ENCODE peak calls at places on chromosomes 2 and 18, in seven cellular contexts. B is stomach, T is K562, U is GM12878, W is transverse colon, V is esophagus muscularis mucosa, E is upper lobe of left lung. I is an unnamed sample.

GRCh38 chr2:230774348-230774951 is 61.8 kb downstream of the CAB39 start:
- DNase-seq in B (no peak), T (peak; percentile 27), U (no peak), W (no peak), V (no peak), E (no peak), I (no peak)

GRCh38 chr2:62447411-62447810 is 58.6 kb downstream of the TMEM17 start:
- DNase-seq in B (no peak), T (no peak), U (no peak), W (no peak), V (no peak), E (no peak), I (no peak)

GRCh38 chr2:3148716-3149115 is 228.9 kb downstream of the EIPR1 start:
- DNase-seq in B (no peak), T (no peak), U (no peak), W (no peak), V (no peak), E (no peak), I (no peak)

GRCh38 chr18:8982416-8983183 is 119.9 kb upstream of the NDUFV2 start:
- DNase-seq in B (peak; percentile 67), T (peak; percentile 40), U (no peak), W (peak; percentile 30), V (no peak), E (peak; percentile 43), I (no peak)

GRCh38 chr2:159614534-159615186 is 1.7 kb downstream of the BAZ2B start:
- DNase-seq in B (no peak), T (no peak), U (no peak), W (no peak), V (no peak), E (no peak), I (no peak)

GRCh38 chr2:239160226-239161143 is 240.3 kb downstream of the HDAC4 start:
- DNase-seq in B (peak; percentile 20), T (no peak), U (no peak), W (peak; percentile 1), V (no peak), E (peak; percentile 16), I (peak; percentile 56)

GRCh38 chr2:147547425-147547824 is 297.4 kb upstream of the ACVR2A start:
- DNase-seq in B (no peak), T (no peak), U (no peak), W (no peak), V (no peak), E (no peak), I (no peak)

GRCh38 chr2:44707945-44708645 is 233.4 kb upstream of the SIX3 start:
- DNase-seq in B (no peak), T (no peak), U (peak; percentile 25), W (no peak), V (no peak), E (no peak), I (no peak)

GRCh38 chr2:51612387-51612786 is 580.5 kb upstream of the NRXN1 start:
- DNase-seq in B (no peak), T (no peak), U (no peak), W (no peak), V (no peak), E (no peak), I (no peak)

GRCh38 chr18:45197526-45197970 is 417.7 kb upstream of the SLC14A2 start:
- DNase-seq in B (no peak), T (no peak), U (peak; percentile 88), W (no peak), V (no peak), E (no peak), I (no peak)

GRCh38 chr2:104755026-104755856 is 98.7 kb upstream of the POU3F3 start:
- DNase-seq in B (no peak), T (no peak), U (no peak), W (no peak), V (peak; percentile 86), E (no peak), I (no peak)

GRCh38 chr2:108377815-108378630 is at the start of gene SULT1C4:
- DNase-seq in B (no peak), T (no peak), U (no peak), W (peak; percentile 12), V (no peak), E (peak; percentile 60), I (no peak)

GRCh38 chr2:204849887-204850286 is 304.6 kb downstream of the PARD3B start:
- DNase-seq in B (no peak), T (no peak), U (no peak), W (no peak), V (no peak), E (no peak), I (no peak)

GRCh38 chr2:4862031-4862430 is 830.2 kb upstream of the SOX11 start:
- DNase-seq in B (no peak), T (no peak), U (no peak), W (no peak), V (no peak), E (no peak), I (no peak)

GRCh38 chr2:232988444-232988843 is 24.6 kb downstream of the NGEF start:
- DNase-seq in B (peak; percentile 68), T (no peak), U (no peak), W (peak; percentile 80), V (no peak), E (no peak), I (peak; percentile 59)

GRCh38 chr2:240462073-240462703 is 26.7 kb downstream of the GPC1 start:
- DNase-seq in B (no peak), T (no peak), U (no peak), W (peak; percentile 6), V (no peak), E (no peak), I (peak; percentile 74)

GRCh38 chr2:193409951-193410350 is 1215.2 kb upstream of the TMEFF2 start:
- DNase-seq in B (no peak), T (no peak), U (no peak), W (no peak), V (no peak), E (no peak), I (no peak)

GRCh38 chr2:152790883-152791282 is 72.5 kb downstream of the ARL6IP6 start:
- DNase-seq in B (no peak), T (no peak), U (no peak), W (no peak), V (no peak), E (no peak), I (no peak)

GRCh38 chr2:156155319-156155718 is 177.2 kb downstream of the NR4A2 start:
- DNase-seq in B (no peak), T (no peak), U (no peak), W (no peak), V (no peak), E (no peak), I (no peak)

GRCh38 chr2:112449854-112450253 is 16.4 kb upstream of the RGPD8 start:
- DNase-seq in B (no peak), T (no peak), U (no peak), W (no peak), V (peak; percentile 8), E (no peak), I (no peak)

GRCh38 chr2:218003994-218004419 is 1.2 kb upstream of the TNS1 start:
- DNase-seq in B (peak; percentile 43), T (no peak), U (no peak), W (peak; percentile 53), V (peak; percentile 93), E (peak; percentile 82), I (peak; percentile 89)
- TF ChIP-seq POLR2AphosphoS5 in B (no peak), T (no peak), U (no peak), W (peak; percentile 19), V (peak; percentile 52), E (peak; percentile 42), I (no peak)

DNA sequence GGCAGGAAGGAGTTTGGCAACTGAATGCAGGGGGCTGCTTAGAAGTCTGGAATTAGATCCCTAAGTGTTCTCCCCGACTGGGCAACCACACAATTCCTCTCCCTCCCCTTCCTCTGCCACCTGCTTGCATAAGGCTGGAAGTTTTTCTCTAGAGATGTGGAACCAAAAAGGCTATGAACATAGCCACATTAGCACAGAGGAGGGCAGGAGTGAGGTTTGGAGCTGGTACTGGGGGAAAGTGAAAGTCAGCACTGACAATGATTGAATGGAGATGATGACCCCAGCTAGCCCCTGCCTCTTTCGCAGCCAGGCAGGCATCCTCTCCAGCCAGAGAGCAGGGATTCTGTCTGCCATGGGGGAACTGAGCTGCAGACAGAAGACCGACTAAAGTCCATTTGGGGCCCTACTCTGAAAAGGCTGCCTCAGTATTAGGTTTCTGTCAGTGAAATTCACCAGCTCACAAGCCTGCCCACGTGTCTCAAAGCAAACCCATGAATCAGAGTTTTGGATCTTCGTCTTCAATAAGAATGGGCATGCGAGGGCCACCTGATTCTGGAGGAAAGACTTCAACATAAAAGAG is 87.9 kb upstream of the ITGA6 start:
- DNase-seq in B (no peak), T (no peak), U (no peak), W (no peak), V (no peak), E (no peak), I (no peak)
- TF ChIP-seq EP300 in B (no peak), T (no peak), U (no peak), W (no peak), V (no peak), E (no peak), I (no peak)

DNA sequence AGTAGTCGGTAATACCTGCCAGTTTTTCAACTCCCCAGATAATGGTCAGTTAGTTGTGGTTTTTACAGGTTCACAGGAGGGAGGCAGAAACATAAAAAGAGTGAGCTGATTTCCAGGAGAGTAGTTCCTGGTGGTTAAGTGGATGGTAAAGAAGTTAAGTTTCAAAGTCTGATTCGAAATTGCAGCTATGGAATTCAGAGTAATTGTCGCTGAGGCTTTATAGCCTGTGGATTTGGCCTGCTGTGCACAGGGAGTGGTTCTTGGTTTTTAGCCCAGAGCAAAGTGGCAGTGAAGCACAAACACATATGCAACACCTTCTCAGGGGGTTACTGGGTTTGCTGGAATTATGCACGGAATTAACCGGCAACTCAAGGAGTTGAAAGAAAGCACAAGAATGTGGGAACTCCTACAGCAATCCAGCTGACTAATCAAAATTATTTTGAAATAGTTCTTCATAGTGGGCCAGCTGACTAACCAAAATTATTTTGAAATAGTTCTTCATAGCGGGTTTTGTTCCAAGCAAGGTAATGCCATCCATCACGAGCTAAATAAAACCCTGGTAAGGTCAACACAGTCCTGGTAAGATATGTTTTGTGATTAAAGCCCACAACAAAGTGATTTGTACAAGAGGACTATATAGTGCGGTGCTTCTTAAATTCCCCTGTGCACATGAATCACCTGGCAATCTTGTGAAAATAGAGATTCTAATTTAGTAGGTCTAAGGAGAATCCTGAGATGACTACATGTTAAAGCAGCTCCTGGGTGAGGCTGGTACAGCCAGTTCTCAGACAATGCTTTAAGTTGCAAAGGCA is 94.4 kb downstream of the SGPP2 start:
- DNase-seq in B (peak; percentile 28), T (no peak), U (no peak), W (peak; percentile 66), V (no peak), E (peak; percentile 75), I (no peak)
- TF ChIP-seq POLR2AphosphoS5 in B (no peak), T (no peak), U (no peak), W (no peak), V (no peak), E (peak; percentile 48), I (no peak)

GRCh38 chr2:109467701-109468100 is 146.1 kb downstream of the SEPTIN10 start:
- DNase-seq in B (no peak), T (no peak), U (no peak), W (peak; percentile 0), V (no peak), E (no peak), I (no peak)

GRCh38 chr2:109463891-109464290 is 149.9 kb downstream of the SEPTIN10 start:
- DNase-seq in B (no peak), T (no peak), U (no peak), W (no peak), V (no peak), E (no peak), I (peak; percentile 26)

GRCh38 chr2:109468893-109469292 is 144.9 kb downstream of the SEPTIN10 start:
- DNase-seq in B (peak; percentile 38), T (no peak), U (no peak), W (no peak), V (no peak), E (no peak), I (no peak)

GRCh38 chr2:109470121-109470921 is 143.4 kb downstream of the SEPTIN10 start:
- DNase-seq in B (no peak), T (no peak), U (no peak), W (peak; percentile 65), V (no peak), E (no peak), I (no peak)

GRCh38 chr2:109466674-109467575 is 146.8 kb downstream of the SEPTIN10 start:
- DNase-seq in B (no peak), T (no peak), U (no peak), W (peak; percentile 2), V (no peak), E (no peak), I (peak; percentile 49)
- TF ChIP-seq EP300 in B (no peak), T (no peak), U (no peak), W (no peak), V (no peak), E (no peak), I (no peak)